ENCODE peak calls at places on chromosomes 13 and 19, in seven cellular contexts. O is right cardiac atrium; M is IMR-90; X is CD8-positive, alpha-beta T cell; L is tibial artery; V is HCT116; A is hepatocyte. K is an unnamed sample.

GRCh38 chr13:84985860-84986259 is 813.4 kb downstream of the SLITRK6 start:
- DNase-seq in M (no peak), A (no peak), O (no peak), L (no peak), V (no peak), X (no peak), K (no peak)

GRCh38 chr19:51256053-51256682 is 5.3 kb downstream of the SIGLECL1 start:
- DNase-seq in L (no peak), M (no peak), A (no peak), X (no peak), O (no peak), V (no peak), K (no peak)

GRCh38 chr13:46164661-46165060 is 17.3 kb downstream of the LCP1 start:
- DNase-seq in M (no peak), X (no peak), V (no peak), L (no peak), O (no peak), A (no peak), K (no peak)

GRCh38 chr19:19738564-19738963 is 5.7 kb upstream of the ZNF14 start:
- DNase-seq in X (no peak), V (no peak), O (no peak), M (no peak), L (no peak), A (no peak), K (no peak)

GRCh38 chr19:38049105-38049649 is 142.2 kb downstream of the SIPA1L3 start:
- DNase-seq in A (no peak), O (no peak), V (no peak), X (peak; percentile 31), M (no peak), L (no peak), K (no peak)

GRCh38 chr19:10662384-10663251 is 8.5 kb downstream of the ILF3 start:
- DNase-seq in A (no peak), M (peak; percentile 37), X (no peak), V (no peak), L (no peak), O (no peak), K (no peak)

GRCh38 chr19:2532252-2533071 is 56.5 kb downstream of the GADD45B start:
- DNase-seq in X (no peak), V (peak; percentile 60), A (peak; percentile 58), O (no peak), L (no peak), M (peak; percentile 76), K (no peak)

GRCh38 chr19:17086129-17086528 is 10.6 kb downstream of the MYO9B start:
- DNase-seq in M (no peak), X (no peak), A (no peak), L (no peak), O (peak; percentile 59), V (no peak), K (no peak)

GRCh38 chr13:34750078-34750703 is 191.9 kb upstream of the NBEA start:
- DNase-seq in M (no peak), X (no peak), A (peak; percentile 31), O (peak; percentile 73), L (no peak), V (no peak), K (no peak)

GRCh38 chr19:13154241-13154778 is 4.1 kb downstream of the IER2 start:
- DNase-seq in X (peak; percentile 43), A (peak; percentile 88), M (peak; percentile 95), L (peak; percentile 98), V (no peak), O (peak; percentile 97), K (peak; percentile 98)

GRCh38 chr13:75633285-75633684 is 2.8 kb upstream of the LMO7 start:
- DNase-seq in O (no peak), V (no peak), A (no peak), X (no peak), L (no peak), M (peak; percentile 97), K (no peak)

GRCh38 chr13:92187378-92187989 is 789.1 kb downstream of the GPC5 start:
- DNase-seq in L (no peak), O (no peak), V (no peak), X (no peak), A (peak; percentile 69), M (peak; percentile 27), K (no peak)

GRCh38 chr13:29359181-29359580 is 236.3 kb downstream of the SLC7A1 start:
- DNase-seq in A (no peak), L (no peak), O (no peak), M (no peak), X (no peak), V (no peak), K (no peak)

GRCh38 chr13:111572956-111573355 is 252.5 kb downstream of the TEX29 start:
- DNase-seq in V (no peak), A (no peak), L (no peak), M (no peak), O (no peak), X (no peak), K (no peak)

GRCh38 chr13:108961542-108962125 is 332.2 kb downstream of the MYO16 start:
- DNase-seq in O (no peak), V (peak; percentile 31), A (peak; percentile 79), X (no peak), M (peak; percentile 62), L (no peak), K (no peak)

GRCh38 chr13:45670481-45670880 is 31.6 kb upstream of the CBY2 start:
- DNase-seq in O (no peak), V (no peak), X (no peak), L (no peak), M (no peak), A (no peak), K (no peak)

GRCh38 chr13:98822238-98822606 is 69.8 kb upstream of the SLC15A1 start:
- DNase-seq in M (peak; percentile 20), V (no peak), X (no peak), L (no peak), A (no peak), O (no peak), K (no peak)

GRCh38 chr19:45152504-45153338 is 8.1 kb downstream of the NKPD1 start:
- DNase-seq in V (no peak), M (peak; percentile 40), X (peak; percentile 25), O (peak; percentile 80), L (no peak), A (peak; percentile 45), K (no peak)

GRCh38 chr19:18468930-18469244 is 31.0 kb upstream of the ISYNA1 start:
- DNase-seq in V (no peak), X (no peak), L (no peak), O (no peak), M (no peak), A (no peak), K (no peak)

GRCh38 chr13:99316657-99317244 is 9.6 kb upstream of the GPR183 start:
- DNase-seq in L (no peak), V (no peak), M (no peak), A (no peak), O (no peak), X (no peak), K (no peak)

GRCh38 chr13:79541426-79542049 is 60.6 kb downstream of the NDFIP2 start:
- DNase-seq in X (no peak), M (peak; percentile 73), O (no peak), A (peak; percentile 60), V (peak; percentile 56), L (no peak), K (no peak)

GRCh38 chr19:10915511-10916091 is 12.8 kb downstream of the YIPF2 start:
- DNase-seq in O (no peak), X (no peak), M (peak; percentile 86), V (no peak), A (peak; percentile 63), L (no peak), K (no peak)

DNA sequence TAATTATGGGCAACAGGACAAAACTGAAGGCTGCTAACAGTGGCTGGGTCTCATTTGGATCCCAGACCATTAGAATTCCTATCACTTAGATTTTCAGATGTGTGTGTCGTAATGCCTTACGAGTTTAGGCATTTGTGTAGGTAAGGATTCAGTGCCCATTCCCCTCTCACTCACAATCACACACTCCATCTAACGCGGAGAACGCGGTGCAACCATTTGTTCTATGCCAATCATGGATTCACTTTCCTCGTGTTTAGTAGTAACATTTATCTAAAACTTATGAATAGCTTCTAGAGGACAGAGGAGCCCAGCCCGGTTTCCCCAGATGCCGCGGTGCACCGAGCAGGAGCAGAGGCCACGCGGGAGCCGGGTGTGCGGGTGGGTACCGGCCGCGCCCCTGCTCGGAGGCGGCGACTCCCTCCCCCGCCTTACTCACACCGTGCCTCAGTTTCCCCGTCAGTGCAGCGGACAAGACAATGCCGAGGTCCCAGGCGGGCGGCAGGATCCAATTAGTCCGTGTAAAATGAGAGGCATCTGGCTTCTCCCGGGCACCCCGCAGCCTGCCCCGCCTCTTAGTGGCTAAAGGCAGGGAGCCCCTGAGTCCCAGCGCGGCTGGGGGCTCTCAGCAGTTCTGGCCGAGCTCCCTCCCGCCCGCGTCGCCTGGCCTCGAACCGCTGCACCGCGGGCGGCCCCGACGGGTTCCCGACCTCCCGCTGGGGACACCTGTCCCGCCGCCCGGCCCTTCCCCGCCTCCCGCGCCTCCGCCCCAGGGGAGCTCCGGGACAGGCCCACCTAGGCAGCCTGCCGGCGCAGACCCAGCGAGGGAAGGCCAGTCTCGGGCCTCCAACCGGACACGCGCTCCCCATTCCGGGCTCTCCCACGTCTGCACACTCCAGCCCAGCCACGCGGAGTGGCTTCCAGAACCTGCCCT is 5.9 kb upstream of the C1QTNF9B start:
- DNase-seq in O (peak; percentile 51), A (peak; percentile 6), X (no peak), L (no peak), M (no peak), V (no peak), K (no peak)
- H3K4me3 ChIP-seq in O (peak overlapping the region; percentile 17), A (no peak overlapping the region), X (no peak overlapping the region), L (no peak overlapping the region), M (no peak overlapping the region), V (no peak overlapping the region), K (peak overlapping the region; percentile 61)

DNA sequence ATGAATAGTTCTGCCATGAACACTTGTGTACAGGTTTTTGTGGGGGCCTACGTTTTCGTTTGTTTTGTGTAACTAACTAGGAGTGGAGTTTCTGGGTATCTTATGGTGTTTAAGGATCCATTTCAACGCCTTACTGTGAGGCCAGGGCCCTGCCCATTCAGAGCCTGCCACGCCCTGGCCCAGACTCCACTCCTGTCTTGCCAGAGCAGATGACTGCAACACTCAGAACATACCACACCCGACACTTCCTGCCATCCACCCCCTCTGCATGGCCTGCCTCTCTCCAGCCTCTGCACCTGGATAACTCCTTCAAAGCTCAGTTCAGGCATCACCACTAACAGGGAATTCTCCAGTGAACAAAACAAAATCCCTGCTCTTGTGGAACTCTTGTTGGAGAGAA is 43.2 kb downstream of the RGCC start:
- DNase-seq in L (no peak), O (no peak), M (no peak), V (no peak), A (no peak), X (peak; percentile 32), K (no peak)
- H3K27ac ChIP-seq in L (no peak overlapping the region), O (no peak overlapping the region), M (no peak overlapping the region), V (no peak overlapping the region), A (no peak overlapping the region), X (no peak overlapping the region), K (no peak overlapping the region)

DNA sequence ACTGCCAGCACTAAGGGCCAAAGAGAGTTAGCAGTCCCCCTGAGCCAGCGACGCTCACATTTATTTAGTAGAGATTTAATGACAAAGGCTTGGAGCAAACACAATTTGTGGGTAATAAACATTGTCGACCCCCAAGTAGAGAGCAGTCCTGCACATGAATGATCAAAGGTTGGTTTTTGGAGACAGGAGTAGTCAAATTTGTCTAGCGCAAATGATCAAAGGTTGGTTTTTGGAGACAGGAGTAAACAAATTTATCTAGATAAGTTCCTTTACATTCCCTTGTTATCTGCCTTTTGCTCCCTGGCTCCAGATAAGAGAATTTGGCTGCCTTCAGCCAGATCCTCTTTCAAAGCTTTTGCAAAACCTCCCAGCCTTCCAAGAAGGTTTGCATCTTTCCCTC is 26.9 kb downstream of the METTL21C start:
- DNase-seq in O (no peak), V (no peak), A (no peak), X (no peak), M (no peak), L (no peak), K (no peak)
- H3K4me3 ChIP-seq in O (no peak overlapping the region), V (no peak overlapping the region), A (no peak overlapping the region), X (no peak overlapping the region), M (no peak overlapping the region), L (no peak overlapping the region), K (no peak overlapping the region)

GRCh38 chr19:49767967-49768581 is 1.3 kb downstream of the AP2A1 start:
- DNase-seq in V (no peak), O (peak; percentile 59), X (no peak), M (no peak), A (no peak), L (no peak), K (no peak)
- H3K27ac ChIP-seq in V (no peak overlapping the region), O (no peak overlapping the region), X (no peak overlapping the region), M (peak overlapping the region; percentile 89), A (no peak overlapping the region), L (peak overlapping the region; percentile 85), K (no peak overlapping the region)